ENCODE peak calls at places on chromosomes 11 and 22, in five cellular contexts. One of them, this sample, is unnamed.
A peak's percentile ranks its signal among the peaks of the same experiment; 100 is the strongest.

GRCh38 chr11:62391642-62392425 is 27.0 kb upstream of the SCGB1A1 start:
- DNase-seq in HCT116: no peak
- DNase-seq in AG04450: no peak
- DNase-seq in right atrium auricular region: no peak
- DNase-seq in tibial nerve: no peak
- DNase-seq in this sample: no peak

GRCh38 chr11:28983780-28984179 is 875.6 kb downstream of the METTL15 start:
- DNase-seq in HCT116: no peak
- DNase-seq in AG04450: no peak
- DNase-seq in right atrium auricular region: no peak
- DNase-seq in tibial nerve: no peak
- DNase-seq in this sample: no peak

GRCh38 chr11:73308963-73309960 is 1.2 kb downstream of the ARHGEF17 start:
- DNase-seq in HCT116: peak; percentile 55
- DNase-seq in AG04450: peak; percentile 90
- DNase-seq in right atrium auricular region: peak; percentile 94
- DNase-seq in tibial nerve: peak; percentile 89
- DNase-seq in this sample: peak; percentile 94

GRCh38 chr11:131745405-131745804 is 375.0 kb downstream of the NTM start:
- DNase-seq in HCT116: no peak
- DNase-seq in AG04450: no peak
- DNase-seq in right atrium auricular region: no peak
- DNase-seq in tibial nerve: no peak
- DNase-seq in this sample: no peak

GRCh38 chr11:116887909-116888556 is 50.6 kb upstream of the APOA1 start:
- DNase-seq in HCT116: no peak
- DNase-seq in AG04450: no peak
- DNase-seq in right atrium auricular region: no peak
- DNase-seq in tibial nerve: no peak
- DNase-seq in this sample: no peak

GRCh38 chr11:66327171-66328035 is 8.8 kb downstream of the RIN1 start:
- DNase-seq in HCT116: no peak
- DNase-seq in AG04450: no peak
- DNase-seq in right atrium auricular region: no peak
- DNase-seq in tibial nerve: no peak
- DNase-seq in this sample: no peak

GRCh38 chr11:97269527-97269926 is 879.7 kb downstream of the JRKL start:
- DNase-seq in HCT116: no peak
- DNase-seq in AG04450: no peak
- DNase-seq in right atrium auricular region: no peak
- DNase-seq in tibial nerve: no peak
- DNase-seq in this sample: no peak

GRCh38 chr11:12164061-12165014 is 53.9 kb downstream of the MICAL2 start:
- DNase-seq in HCT116: peak; percentile 93
- DNase-seq in AG04450: no peak
- DNase-seq in right atrium auricular region: no peak
- DNase-seq in tibial nerve: no peak
- DNase-seq in this sample: peak; percentile 85

GRCh38 chr11:3627291-3627690 is 14.5 kb downstream of the ART5 start:
- DNase-seq in HCT116: no peak
- DNase-seq in AG04450: peak; percentile 51
- DNase-seq in right atrium auricular region: no peak
- DNase-seq in tibial nerve: no peak
- DNase-seq in this sample: no peak

GRCh38 chr22:23302171-23303002 is 122.1 kb downstream of the BCR start:
- DNase-seq in HCT116: no peak
- DNase-seq in AG04450: no peak
- DNase-seq in right atrium auricular region: no peak
- DNase-seq in tibial nerve: peak; percentile 12
- DNase-seq in this sample: no peak

GRCh38 chr22:39283312-39284141 is 35.9 kb downstream of the RPL3 start:
- DNase-seq in HCT116: no peak
- DNase-seq in AG04450: no peak
- DNase-seq in right atrium auricular region: peak; percentile 80
- DNase-seq in tibial nerve: no peak
- DNase-seq in this sample: peak; percentile 84

GRCh38 chr11:66264893-66265292 is 3.5 kb upstream of the RAB1B start:
- DNase-seq in HCT116: no peak
- DNase-seq in AG04450: no peak
- DNase-seq in right atrium auricular region: no peak
- DNase-seq in tibial nerve: no peak
- DNase-seq in this sample: no peak

GRCh38 chr22:41418717-41419116 is 27.9 kb downstream of the TOB2 start:
- DNase-seq in HCT116: no peak
- DNase-seq in AG04450: no peak
- DNase-seq in right atrium auricular region: no peak
- DNase-seq in tibial nerve: no peak
- DNase-seq in this sample: no peak

GRCh38 chr22:41415554-41415953 is 31.0 kb downstream of the TOB2 start:
- DNase-seq in HCT116: no peak
- DNase-seq in AG04450: no peak
- DNase-seq in right atrium auricular region: no peak
- DNase-seq in tibial nerve: no peak
- DNase-seq in this sample: no peak

DNA sequence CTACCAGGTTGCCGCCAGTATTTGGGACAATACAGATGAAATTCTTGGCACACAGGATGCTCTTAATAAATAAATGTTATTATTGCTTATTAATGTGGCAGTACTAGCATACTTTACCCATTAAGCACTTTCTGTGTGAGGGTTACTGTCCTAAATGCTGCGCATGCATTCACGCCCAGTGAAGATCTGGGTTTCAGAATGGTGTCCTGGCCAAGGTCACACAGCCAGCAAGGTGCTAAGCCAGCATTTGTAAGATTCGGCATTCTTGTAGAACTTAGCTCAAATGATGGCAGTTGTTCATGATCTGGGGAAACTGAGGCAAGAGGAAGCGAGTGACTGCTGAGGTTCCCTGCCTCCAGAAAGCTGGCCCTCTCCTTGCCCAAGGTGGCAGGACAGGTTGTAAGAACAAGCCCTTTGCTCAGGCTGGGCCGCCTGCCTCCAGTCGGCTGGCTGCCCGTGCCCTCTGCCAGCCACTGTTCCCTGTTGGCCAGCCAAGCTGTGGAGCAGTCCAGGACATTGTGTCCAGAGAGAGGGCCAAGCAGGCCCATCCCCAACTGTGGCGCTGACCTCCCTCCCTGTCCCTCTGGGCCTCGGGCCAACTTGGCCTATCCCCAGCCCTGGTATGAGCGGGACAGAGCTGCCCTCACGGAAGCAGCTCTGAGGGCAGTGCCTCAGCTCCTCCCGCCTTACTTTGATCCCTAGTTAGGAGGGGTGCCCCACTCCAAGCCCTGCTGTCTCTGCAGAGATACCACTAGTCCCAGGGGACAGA is 28.8 kb downstream of the TOB2 start:
- DNase-seq in HCT116: no peak
- DNase-seq in AG04450: no peak
- DNase-seq in right atrium auricular region: peak; percentile 88
- DNase-seq in tibial nerve: peak; percentile 77
- DNase-seq in this sample: peak; percentile 95
- H3K4me3 ChIP-seq in HCT116: no peak overlapping the region
- H3K4me3 ChIP-seq in AG04450: no peak overlapping the region
- H3K4me3 ChIP-seq in right atrium auricular region: no peak overlapping the region
- H3K4me3 ChIP-seq in tibial nerve: no peak overlapping the region
- H3K4me3 ChIP-seq in this sample: peak overlapping the region; percentile 0

DNA sequence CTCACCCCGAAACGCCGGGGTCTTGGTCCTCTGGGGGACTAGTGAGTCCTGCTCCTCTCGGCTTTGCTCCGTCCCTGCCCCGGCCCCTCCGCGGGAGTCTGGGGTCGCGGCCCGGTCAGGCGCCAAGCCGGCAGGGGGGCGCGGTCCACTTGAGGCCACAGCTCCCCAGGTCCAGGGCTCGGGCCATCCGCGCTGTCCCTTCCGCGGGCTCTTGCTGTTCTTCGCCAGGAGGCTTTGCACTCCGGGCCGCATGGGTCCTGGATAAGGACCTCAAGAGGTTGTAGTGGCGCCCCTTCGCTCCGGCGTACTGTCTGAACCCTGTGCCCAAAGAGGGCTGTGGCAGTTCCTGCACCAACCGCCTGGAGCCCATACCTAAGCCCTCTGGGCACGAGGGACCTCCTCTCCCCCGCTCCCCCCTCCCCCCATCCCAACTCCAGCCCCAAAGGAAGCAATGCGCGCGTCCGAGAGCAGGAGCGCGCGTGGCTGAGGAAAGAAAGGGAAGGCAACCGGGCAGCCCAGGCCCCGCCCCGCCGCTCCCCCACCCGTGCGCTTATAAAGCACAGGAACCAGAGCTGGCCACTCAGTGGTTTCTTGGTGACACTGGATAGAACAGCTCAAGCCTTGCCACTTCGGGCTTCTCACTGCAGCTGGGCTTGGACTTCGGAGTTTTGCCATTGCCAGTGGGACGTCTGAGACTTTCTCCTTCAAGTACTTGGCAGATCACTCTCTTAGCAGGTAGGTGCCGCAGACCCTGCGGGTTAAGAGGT is at the start of gene ADM:
- DNase-seq in HCT116: peak; percentile 91
- DNase-seq in AG04450: peak; percentile 90
- DNase-seq in right atrium auricular region: peak; percentile 94
- DNase-seq in tibial nerve: peak; percentile 83
- DNase-seq in this sample: peak; percentile 84
- H3K27me3 ChIP-seq in HCT116: no peaks in the 10 kb centered on the region
- H3K27me3 ChIP-seq in AG04450: no peaks in the 10 kb centered on the region
- H3K27me3 ChIP-seq in right atrium auricular region: no peaks in the 10 kb centered on the region
- H3K27me3 ChIP-seq in tibial nerve: no peaks in the 10 kb centered on the region
- H3K27me3 ChIP-seq in this sample: no peaks in the 10 kb centered on the region

GRCh38 chr11:69155302-69156198 is at the start of gene SMIM38:
- DNase-seq in HCT116: no peak
- DNase-seq in AG04450: no peak
- DNase-seq in right atrium auricular region: no peak
- DNase-seq in tibial nerve: no peak
- DNase-seq in this sample: no peak
- H3K4me3 ChIP-seq in HCT116: no peak within 1 kb of the TSS
- H3K4me3 ChIP-seq in AG04450: no peak within 1 kb of the TSS
- H3K4me3 ChIP-seq in right atrium auricular region: no peak within 1 kb of the TSS
- H3K4me3 ChIP-seq in tibial nerve: no peak within 1 kb of the TSS
- H3K4me3 ChIP-seq in this sample: no peak within 1 kb of the TSS

GRCh38 chr11:44753965-44754645 is 27.3 kb downstream of the TSPAN18 start:
- DNase-seq in HCT116: no peak
- DNase-seq in AG04450: no peak
- DNase-seq in right atrium auricular region: peak; percentile 36
- DNase-seq in tibial nerve: no peak
- DNase-seq in this sample: no peak
- H3K27me3 ChIP-seq in HCT116: no peaks in the 10 kb centered on the region
- H3K27me3 ChIP-seq in AG04450: peaks cover 31% of the 10 kb centered on the region
- H3K27me3 ChIP-seq in right atrium auricular region: no peaks in the 10 kb centered on the region
- H3K27me3 ChIP-seq in tibial nerve: no peaks in the 10 kb centered on the region
- H3K27me3 ChIP-seq in this sample: no peaks in the 10 kb centered on the region

DNA sequence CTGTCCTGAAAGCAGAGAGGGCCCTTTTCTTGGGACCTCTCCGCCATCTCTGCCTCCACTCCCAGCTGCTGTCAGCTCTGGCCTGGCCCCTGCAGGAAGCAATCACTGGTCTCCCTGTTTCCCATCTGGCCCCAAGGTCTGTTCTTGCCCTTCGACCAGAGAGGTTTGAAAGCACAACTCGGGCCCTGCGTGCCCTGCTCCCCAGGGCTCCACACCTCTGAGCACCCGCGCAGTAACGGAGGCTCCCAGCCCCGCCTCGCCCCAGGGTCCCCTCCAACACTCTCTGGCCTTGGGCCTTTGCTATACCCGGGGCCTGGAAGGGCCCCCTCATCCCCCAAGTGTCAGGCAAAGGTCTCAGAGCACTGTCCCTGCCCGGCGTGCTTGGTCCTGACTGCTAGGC is 7.8 kb upstream of the CD81 start:
- DNase-seq in HCT116: no peak
- DNase-seq in AG04450: no peak
- DNase-seq in right atrium auricular region: no peak
- DNase-seq in tibial nerve: no peak
- DNase-seq in this sample: no peak
- H3K4me3 ChIP-seq in HCT116: no peak overlapping the region
- H3K4me3 ChIP-seq in AG04450: no peak overlapping the region
- H3K4me3 ChIP-seq in right atrium auricular region: no peak overlapping the region
- H3K4me3 ChIP-seq in tibial nerve: no peak overlapping the region
- H3K4me3 ChIP-seq in this sample: no peak overlapping the region

GRCh38 chr11:111537336-111537860 is 3.1 kb upstream of the LAYN start:
- DNase-seq in HCT116: no peak
- DNase-seq in AG04450: no peak
- DNase-seq in right atrium auricular region: no peak
- DNase-seq in tibial nerve: no peak
- DNase-seq in this sample: no peak

GRCh38 chr11:111540114-111540920 is at the start of gene LAYN:
- DNase-seq in HCT116: no peak
- DNase-seq in AG04450: no peak
- DNase-seq in right atrium auricular region: no peak
- DNase-seq in tibial nerve: no peak
- DNase-seq in this sample: peak; percentile 55

GRCh38 chr11:111539426-111540113 is 950 bp upstream of the LAYN start:
- DNase-seq in HCT116: no peak
- DNase-seq in AG04450: no peak
- DNase-seq in right atrium auricular region: no peak
- DNase-seq in tibial nerve: no peak
- DNase-seq in this sample: no peak

GRCh38 chr11:111540921-111541208 is 345 bp downstream of the LAYN start:
- DNase-seq in HCT116: no peak
- DNase-seq in AG04450: no peak
- DNase-seq in right atrium auricular region: no peak
- DNase-seq in tibial nerve: no peak
- DNase-seq in this sample: no peak

GRCh38 chr11:111538407-111539114 is 2.0 kb upstream of the LAYN start:
- DNase-seq in HCT116: no peak
- DNase-seq in AG04450: no peak
- DNase-seq in right atrium auricular region: no peak
- DNase-seq in tibial nerve: no peak
- DNase-seq in this sample: no peak
- H3K27me3 ChIP-seq in HCT116: no peaks in the 10 kb centered on the region
- H3K27me3 ChIP-seq in AG04450: no peaks in the 10 kb centered on the region
- H3K27me3 ChIP-seq in right atrium auricular region: no peaks in the 10 kb centered on the region
- H3K27me3 ChIP-seq in tibial nerve: peaks cover 3% of the 10 kb centered on the region
- H3K27me3 ChIP-seq in this sample: no peaks in the 10 kb centered on the region